ENCODE peak calls at places on chromosomes 12 and 14, in six cellular contexts. One of them, this sample, is unnamed.
A peak's percentile ranks its signal among the peaks of the same experiment; 100 is the strongest.

GRCh38 chr12:121238086-121238485 is 28.2 kb downstream of the P2RX4 start:
- DNase-seq in A549: no peak
- DNase-seq in K562: no peak
- DNase-seq in HepG2: no peak
- DNase-seq in GM12878: no peak
- DNase-seq in SK-N-SH: no peak
- DNase-seq in this sample: no peak

GRCh38 chr12:91663331-91663998 is 480.8 kb upstream of the DCN start:
- DNase-seq in A549: no peak
- DNase-seq in K562: no peak
- DNase-seq in HepG2: no peak
- DNase-seq in GM12878: no peak
- DNase-seq in SK-N-SH: no peak
- DNase-seq in this sample: no peak

GRCh38 chr12:57890191-57891120 is 43.9 kb upstream of the CTDSP2 start:
- DNase-seq in A549: no peak
- DNase-seq in K562: no peak
- DNase-seq in HepG2: no peak
- DNase-seq in GM12878: no peak
- DNase-seq in SK-N-SH: no peak
- DNase-seq in this sample: no peak

GRCh38 chr12:68971404-68971803 is 38.4 kb upstream of the CPM start:
- DNase-seq in A549: peak; percentile 10
- DNase-seq in K562: no peak
- DNase-seq in HepG2: no peak
- DNase-seq in GM12878: no peak
- DNase-seq in SK-N-SH: no peak
- DNase-seq in this sample: no peak

GRCh38 chr12:4281173-4281654 is 7.7 kb downstream of the CCND2 start:
- DNase-seq in A549: no peak
- DNase-seq in K562: no peak
- DNase-seq in HepG2: no peak
- DNase-seq in GM12878: no peak
- DNase-seq in SK-N-SH: no peak
- DNase-seq in this sample: no peak

GRCh38 chr12:65155784-65156183 is 13.6 kb upstream of the LEMD3 start:
- DNase-seq in A549: no peak
- DNase-seq in K562: no peak
- DNase-seq in HepG2: no peak
- DNase-seq in GM12878: peak; percentile 40
- DNase-seq in SK-N-SH: no peak
- DNase-seq in this sample: no peak

GRCh38 chr12:114439833-114440449 is 34.0 kb upstream of the TBX5 start:
- DNase-seq in A549: no peak
- DNase-seq in K562: no peak
- DNase-seq in HepG2: no peak
- DNase-seq in GM12878: no peak
- DNase-seq in SK-N-SH: no peak
- DNase-seq in this sample: no peak

GRCh38 chr12:108106599-108106998 is 22.5 kb upstream of the WSCD2 start:
- DNase-seq in A549: no peak
- DNase-seq in K562: no peak
- DNase-seq in HepG2: no peak
- DNase-seq in GM12878: no peak
- DNase-seq in SK-N-SH: no peak
- DNase-seq in this sample: no peak

GRCh38 chr12:8493084-8493483 is 20.2 kb upstream of the CLEC4D start:
- DNase-seq in A549: no peak
- DNase-seq in K562: no peak
- DNase-seq in HepG2: no peak
- DNase-seq in GM12878: peak; percentile 72
- DNase-seq in SK-N-SH: no peak
- DNase-seq in this sample: no peak

GRCh38 chr14:26841361-26841760 is 243.5 kb upstream of the NOVA1 start:
- DNase-seq in A549: no peak
- DNase-seq in K562: no peak
- DNase-seq in HepG2: no peak
- DNase-seq in GM12878: no peak
- DNase-seq in SK-N-SH: no peak
- DNase-seq in this sample: no peak

GRCh38 chr14:106277503-106277902 is 751.1 kb downstream of the TMEM121 start:
- DNase-seq in A549: no peak
- DNase-seq in K562: peak; percentile 49
- DNase-seq in HepG2: peak; percentile 4
- DNase-seq in GM12878: no peak
- DNase-seq in SK-N-SH: peak; percentile 44
- DNase-seq in this sample: no peak

GRCh38 chr12:63226792-63227463 is 75.9 kb upstream of the AVPR1A start:
- DNase-seq in A549: no peak
- DNase-seq in K562: no peak
- DNase-seq in HepG2: no peak
- DNase-seq in GM12878: no peak
- DNase-seq in SK-N-SH: no peak
- DNase-seq in this sample: no peak

GRCh38 chr14:20679907-20680306 is 4.5 kb upstream of the RNASE4 start:
- DNase-seq in A549: peak; percentile 56
- DNase-seq in K562: peak; percentile 58
- DNase-seq in HepG2: peak; percentile 76
- DNase-seq in GM12878: no peak
- DNase-seq in SK-N-SH: peak; percentile 29
- DNase-seq in this sample: no peak

GRCh38 chr14:94540031-94540794 is 21.0 kb upstream of the SERPINA4 start:
- DNase-seq in A549: no peak
- DNase-seq in K562: no peak
- DNase-seq in HepG2: peak; percentile 69
- DNase-seq in GM12878: no peak
- DNase-seq in SK-N-SH: no peak
- DNase-seq in this sample: no peak

GRCh38 chr12:11875414-11875935 is 195.3 kb upstream of the BCL2L14 start:
- DNase-seq in A549: no peak
- DNase-seq in K562: no peak
- DNase-seq in HepG2: no peak
- DNase-seq in GM12878: no peak
- DNase-seq in SK-N-SH: no peak
- DNase-seq in this sample: peak; percentile 63

GRCh38 chr12:108980831-108981618 is 39.8 kb downstream of the SVOP start:
- DNase-seq in A549: no peak
- DNase-seq in K562: no peak
- DNase-seq in HepG2: no peak
- DNase-seq in GM12878: no peak
- DNase-seq in SK-N-SH: no peak
- DNase-seq in this sample: no peak

GRCh38 chr12:88577537-88577936 is 2.7 kb downstream of the KITLG start:
- DNase-seq in A549: peak; percentile 28
- DNase-seq in K562: no peak
- DNase-seq in HepG2: no peak
- DNase-seq in GM12878: no peak
- DNase-seq in SK-N-SH: no peak
- DNase-seq in this sample: peak; percentile 43

GRCh38 chr12:75825686-75826085 is 205.9 kb downstream of the PHLDA1 start:
- DNase-seq in A549: no peak
- DNase-seq in K562: no peak
- DNase-seq in HepG2: no peak
- DNase-seq in GM12878: no peak
- DNase-seq in SK-N-SH: no peak
- DNase-seq in this sample: peak; percentile 72

GRCh38 chr12:29148958-29149690 is at the start of gene FAR2:
- DNase-seq in A549: peak; percentile 16
- DNase-seq in K562: peak; percentile 70
- DNase-seq in HepG2: no peak
- DNase-seq in GM12878: no peak
- DNase-seq in SK-N-SH: peak; percentile 85
- DNase-seq in this sample: no peak

GRCh38 chr12:128008341-128008740 is 258.6 kb upstream of the TMEM132C start:
- DNase-seq in A549: no peak
- DNase-seq in K562: no peak
- DNase-seq in HepG2: no peak
- DNase-seq in GM12878: no peak
- DNase-seq in SK-N-SH: no peak
- DNase-seq in this sample: no peak

GRCh38 chr14:90664911-90665695 is 151.1 kb downstream of the TTC7B start:
- DNase-seq in A549: no peak
- DNase-seq in K562: no peak
- DNase-seq in HepG2: no peak
- DNase-seq in GM12878: no peak
- DNase-seq in SK-N-SH: no peak
- DNase-seq in this sample: no peak
- TF ChIP-seq REST in A549: no peak
- TF ChIP-seq REST in K562: no peak
- TF ChIP-seq REST in HepG2: no peak
- TF ChIP-seq REST in GM12878: no peak
- TF ChIP-seq REST in SK-N-SH: no peak
- TF ChIP-seq REST in this sample: no peak

GRCh38 chr14:32226051-32226450 is 23.0 kb upstream of the RNU6-8 start:
- DNase-seq in A549: no peak
- DNase-seq in K562: no peak
- DNase-seq in HepG2: no peak
- DNase-seq in GM12878: no peak
- DNase-seq in SK-N-SH: no peak
- DNase-seq in this sample: no peak

GRCh38 chr14:32233292-32233691 is 30.2 kb upstream of the RNU6-8 start:
- DNase-seq in A549: no peak
- DNase-seq in K562: no peak
- DNase-seq in HepG2: no peak
- DNase-seq in GM12878: no peak
- DNase-seq in SK-N-SH: no peak
- DNase-seq in this sample: no peak

GRCh38 chr14:32230695-32231280 is 27.7 kb upstream of the RNU6-8 start:
- DNase-seq in A549: peak; percentile 16
- DNase-seq in K562: no peak
- DNase-seq in HepG2: no peak
- DNase-seq in GM12878: no peak
- DNase-seq in SK-N-SH: no peak
- DNase-seq in this sample: no peak

GRCh38 chr14:32232481-32232880 is 29.4 kb upstream of the RNU6-8 start:
- DNase-seq in A549: no peak
- DNase-seq in K562: no peak
- DNase-seq in HepG2: no peak
- DNase-seq in GM12878: no peak
- DNase-seq in SK-N-SH: no peak
- DNase-seq in this sample: no peak

GRCh38 chr14:32230181-32230580 is 27.1 kb upstream of the RNU6-8 start:
- DNase-seq in A549: peak; percentile 43
- DNase-seq in K562: no peak
- DNase-seq in HepG2: no peak
- DNase-seq in GM12878: no peak
- DNase-seq in SK-N-SH: no peak
- DNase-seq in this sample: no peak
- TF ChIP-seq RAD21 in A549: peak; percentile 54
- TF ChIP-seq RAD21 in K562: peak; percentile 29
- TF ChIP-seq RAD21 in HepG2: no peak
- TF ChIP-seq RAD21 in GM12878: peak; percentile 24
- TF ChIP-seq RAD21 in SK-N-SH: peak; percentile 47
- TF ChIP-seq RAD21 in this sample: peak; percentile 41

DNA sequence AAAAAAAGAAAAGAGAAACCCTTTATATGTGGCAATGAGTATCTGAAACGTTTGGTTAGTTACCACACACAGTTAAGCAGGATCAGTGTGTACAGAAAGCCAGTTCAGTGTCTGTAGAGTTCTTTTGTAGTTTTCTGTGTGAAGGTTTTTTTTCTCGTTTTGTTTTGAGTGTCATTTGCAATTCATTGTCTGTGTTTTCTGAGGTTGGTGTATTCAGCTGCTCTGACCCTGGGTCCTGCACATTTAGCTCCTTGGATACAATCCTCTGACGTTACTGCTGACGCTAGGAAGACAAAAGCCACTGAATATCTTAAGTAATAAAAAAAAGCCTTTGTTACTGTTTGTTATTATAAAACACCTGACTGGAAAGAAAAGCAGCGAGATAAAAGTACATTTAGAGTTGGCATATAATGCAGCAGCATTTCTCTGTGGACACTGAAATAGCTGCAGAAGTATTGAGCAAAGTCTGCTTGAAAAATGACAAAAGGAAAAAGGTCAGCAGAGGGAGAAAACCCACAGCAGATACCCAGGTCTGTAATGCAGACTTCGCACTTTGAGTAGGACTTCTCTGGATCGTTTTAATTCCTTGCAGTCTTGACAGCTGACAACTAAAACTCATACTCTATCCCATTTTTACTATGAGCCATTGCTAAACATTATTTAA is 89.0 kb downstream of the POLR3B start:
- DNase-seq in A549: no peak
- DNase-seq in K562: no peak
- DNase-seq in HepG2: no peak
- DNase-seq in GM12878: no peak
- DNase-seq in SK-N-SH: no peak
- DNase-seq in this sample: no peak
- TF ChIP-seq REST in A549: no peak
- TF ChIP-seq REST in K562: no peak
- TF ChIP-seq REST in HepG2: no peak
- TF ChIP-seq REST in GM12878: no peak
- TF ChIP-seq REST in SK-N-SH: no peak
- TF ChIP-seq REST in this sample: no peak

GRCh38 chr12:10361084-10361483 is 28.8 kb downstream of the KLRK1 start:
- DNase-seq in A549: no peak
- DNase-seq in K562: no peak
- DNase-seq in HepG2: no peak
- DNase-seq in GM12878: no peak
- DNase-seq in SK-N-SH: no peak
- DNase-seq in this sample: no peak
- TF ChIP-seq RAD21 in A549: no peak
- TF ChIP-seq RAD21 in K562: no peak
- TF ChIP-seq RAD21 in HepG2: no peak
- TF ChIP-seq RAD21 in GM12878: no peak
- TF ChIP-seq RAD21 in SK-N-SH: no peak
- TF ChIP-seq RAD21 in this sample: no peak

GRCh38 chr12:72267974-72268373 is 4.2 kb upstream of the TRHDE start:
- DNase-seq in A549: no peak
- DNase-seq in K562: no peak
- DNase-seq in HepG2: no peak
- DNase-seq in GM12878: no peak
- DNase-seq in SK-N-SH: no peak
- DNase-seq in this sample: no peak
- TF ChIP-seq REST in A549: no peak
- TF ChIP-seq REST in K562: no peak
- TF ChIP-seq REST in HepG2: no peak
- TF ChIP-seq REST in GM12878: no peak
- TF ChIP-seq REST in SK-N-SH: no peak
- TF ChIP-seq REST in this sample: no peak

This sample was measured in HCT116.